ENCODE peak calls at places on chromosome 7, in nine cellular contexts. G, J, R, I, M, P, Y, N and E are unnamed samples.
A peak's percentile ranks its signal among the peaks of the same experiment; 100 is the strongest.

GRCh38 chr7:157540020-157540419 is 203.2 kb downstream of the DNAJB6 start:
- DNase-seq in I (no peak), N (no peak), P (no peak), R (no peak), Y (no peak), G (no peak), M (no peak), J (peak; percentile 51), E (no peak)

GRCh38 chr7:107879400-107880035 is 11.5 kb upstream of the DLD start:
- DNase-seq in Y (peak; percentile 73), I (peak; percentile 46), P (peak; percentile 45), R (no peak), G (no peak), N (peak; percentile 44), M (peak; percentile 65), J (no peak), E (peak; percentile 60)

GRCh38 chr7:25087855-25088254 is 37.2 kb downstream of the CYCS start:
- DNase-seq in J (no peak), N (peak; percentile 42), Y (no peak), P (peak; percentile 48), G (no peak), M (no peak), I (no peak), R (no peak), E (no peak)

GRCh38 chr7:618539-619355 is 99.1 kb upstream of the PDGFA start:
- DNase-seq in N (peak; percentile 37), Y (no peak), G (no peak), J (no peak), M (no peak), I (peak; percentile 90), P (no peak), R (no peak), E (no peak)

GRCh38 chr7:17774701-17775288 is 165.5 kb downstream of the SNX13 start:
- DNase-seq in M (no peak), Y (peak; percentile 25), G (no peak), J (no peak), N (no peak), P (no peak), I (no peak), R (no peak), E (no peak)

GRCh38 chr7:45645141-45645969 is 71.2 kb downstream of the ADCY1 start:
- DNase-seq in M (no peak), N (no peak), G (peak; percentile 0), P (no peak), R (no peak), Y (no peak), J (no peak), I (no peak), E (no peak)

GRCh38 chr7:157875230-157876179 is 538.7 kb downstream of the DNAJB6 start:
- DNase-seq in R (no peak), M (peak; percentile 78), G (peak; percentile 42), I (peak; percentile 65), Y (no peak), P (no peak), J (no peak), N (no peak), E (no peak)

GRCh38 chr7:27697861-27698430 is 35.3 kb upstream of the HIBADH start:
- DNase-seq in R (no peak), P (peak; percentile 51), G (no peak), N (peak; percentile 8), Y (peak; percentile 37), J (peak; percentile 65), I (no peak), M (no peak), E (no peak)

GRCh38 chr7:99257065-99257464 is 15.6 kb upstream of the MYH16 start:
- DNase-seq in G (no peak), J (no peak), M (no peak), R (no peak), Y (no peak), I (no peak), P (no peak), N (no peak), E (no peak)

GRCh38 chr7:20141666-20142065 is 75.5 kb downstream of the MACC1 start:
- DNase-seq in J (no peak), P (peak; percentile 28), I (no peak), Y (peak; percentile 38), G (no peak), N (peak; percentile 34), M (no peak), R (no peak), E (no peak)

GRCh38 chr7:158761945-158762344 is 57.3 kb upstream of the NCAPG2 start:
- DNase-seq in I (no peak), N (no peak), Y (no peak), M (no peak), G (no peak), R (no peak), J (no peak), P (no peak), E (no peak)

GRCh38 chr7:38021892-38022291 is 101.5 kb downstream of the EPDR1 start:
- DNase-seq in M (no peak), N (no peak), I (no peak), P (no peak), R (no peak), G (no peak), J (no peak), Y (no peak), E (no peak)

GRCh38 chr7:99792983-99793382 is 9.0 kb upstream of the CYP3A4 start:
- DNase-seq in I (no peak), G (no peak), P (no peak), M (no peak), Y (no peak), J (no peak), N (no peak), R (no peak), E (no peak)

GRCh38 chr7:125357681-125358440 is 428.2 kb upstream of the POT1 start:
- DNase-seq in G (no peak), N (no peak), P (no peak), R (no peak), M (no peak), Y (no peak), J (no peak), I (no peak), E (no peak)

DNA sequence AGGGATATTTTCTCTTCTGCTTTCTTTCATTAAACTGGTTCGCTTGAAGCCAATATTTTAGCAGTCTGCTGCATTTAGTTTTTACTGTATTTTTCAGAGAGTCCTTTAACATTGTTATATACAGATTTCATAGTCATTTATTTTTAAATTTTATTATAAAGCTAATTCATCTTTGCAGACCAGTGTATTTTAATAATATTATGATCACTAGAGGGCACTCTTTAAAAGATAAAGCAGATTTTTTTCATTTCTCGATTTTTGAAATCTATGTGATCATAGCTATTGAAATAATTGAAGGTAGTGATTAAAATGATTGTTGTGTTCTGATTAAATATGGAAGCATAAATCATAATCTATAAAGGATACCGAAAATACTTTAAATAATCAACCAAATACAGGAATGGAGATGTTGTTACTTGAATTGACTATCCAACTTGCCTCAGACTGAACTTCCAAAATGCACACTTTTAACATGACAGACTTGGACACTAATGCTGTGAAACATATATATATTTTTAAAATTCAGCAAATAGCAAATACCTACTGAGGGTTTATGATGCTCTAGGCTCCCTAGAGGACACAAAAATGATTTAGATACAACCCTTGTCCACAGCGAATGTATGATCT is 35.2 kb downstream of the ST7 start:
- DNase-seq in J (no peak), I (no peak), Y (no peak), N (no peak), R (no peak), P (no peak), G (no peak), M (no peak), E (no peak)
- TF ChIP-seq CTCF in J (peak; percentile 39), I (peak; percentile 38), Y (no peak), N (peak; percentile 16), R (peak; percentile 45), P (peak; percentile 20), G (peak; percentile 47), M (peak; percentile 40), E (peak; percentile 13)

DNA sequence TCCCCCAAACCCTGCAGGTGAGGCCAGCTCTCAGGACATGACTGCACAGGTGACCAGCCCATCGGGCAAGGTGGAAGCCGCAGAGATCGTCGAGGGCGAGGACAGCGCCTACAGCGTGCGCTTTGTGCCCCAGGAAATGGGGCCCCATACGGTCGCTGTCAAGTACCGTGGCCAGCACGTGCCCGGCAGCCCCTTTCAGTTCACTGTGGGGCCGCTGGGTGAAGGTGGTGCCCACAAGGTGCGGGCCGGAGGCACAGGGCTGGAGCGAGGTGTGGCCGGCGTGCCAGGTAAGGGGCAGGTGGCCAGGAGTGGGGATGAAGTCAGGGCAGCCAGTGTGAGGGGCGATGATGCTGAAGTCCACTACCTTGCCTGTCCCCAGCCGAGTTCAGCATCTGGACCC is 8.3 kb upstream of the ATP6V1F start:
- DNase-seq in J (no peak), N (no peak), Y (no peak), G (no peak), P (no peak), I (no peak), R (no peak), M (no peak), E (no peak)
- TF ChIP-seq CTCF in J (no peak), N (no peak), Y (no peak), G (no peak), P (no peak), I (no peak), R (no peak), M (no peak), E (no peak)

GRCh38 chr7:149422065-149422913 is 38.6 kb downstream of the ZNF777 start:
- DNase-seq in M (peak; percentile 94), R (no peak), J (no peak), G (peak; percentile 61), P (peak; percentile 95), N (peak; percentile 97), Y (peak; percentile 83), I (peak; percentile 55), E (no peak)
- TF ChIP-seq CTCF in M (peak; percentile 53), R (peak; percentile 24), J (peak; percentile 76), G (peak; percentile 64), P (peak; percentile 97), N (peak; percentile 99), Y (peak; percentile 53), I (peak; percentile 62), E (peak; percentile 50)

DNA sequence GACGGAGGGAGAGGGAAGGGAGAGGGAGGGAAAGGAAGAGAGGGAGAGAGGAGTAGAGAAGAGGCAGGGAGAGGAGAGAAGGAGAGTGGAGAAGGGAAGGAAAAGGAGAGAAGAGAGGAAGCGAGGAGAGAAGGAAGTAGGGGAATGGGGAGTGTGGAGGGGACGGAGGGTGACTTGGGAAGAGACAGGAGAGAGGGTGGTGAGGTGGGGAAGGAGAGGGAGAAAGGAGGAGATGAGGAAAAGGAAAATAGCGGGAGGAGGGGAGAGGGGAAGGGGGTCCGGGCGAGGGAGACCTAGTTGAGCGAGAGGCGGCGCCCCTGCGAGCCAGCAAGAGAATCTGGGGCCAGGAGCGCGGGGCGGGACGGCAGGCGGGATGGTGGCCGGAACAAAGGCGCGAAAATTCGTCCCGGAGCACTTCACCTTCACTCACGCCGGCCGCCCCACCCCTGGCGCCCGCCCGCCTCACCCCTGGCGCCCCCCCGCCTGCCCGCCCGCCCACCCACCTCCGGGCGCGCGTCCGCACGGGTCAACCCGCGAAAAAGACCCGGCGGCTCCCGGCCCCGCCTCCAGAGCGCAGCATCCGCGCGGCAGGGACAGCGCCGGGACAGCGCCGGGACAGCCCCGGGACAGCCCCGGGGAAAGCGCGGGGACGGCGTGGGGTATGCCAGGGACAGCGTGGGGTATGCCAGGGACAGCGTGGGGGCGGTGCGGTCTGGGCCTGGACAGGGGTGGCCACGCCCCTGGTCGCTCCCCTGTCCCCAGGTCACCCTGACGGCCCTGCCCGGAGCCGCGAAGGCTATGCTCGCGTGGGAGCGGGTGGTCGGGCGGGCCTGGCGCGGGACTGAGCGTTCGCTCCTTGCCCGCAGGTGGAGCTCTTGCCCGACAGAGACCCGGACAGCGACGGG is 4.2 kb downstream of the VSTM2A start:
- DNase-seq in I (no peak), P (no peak), J (no peak), Y (no peak), R (no peak), N (peak; percentile 49), G (peak; percentile 55), M (peak; percentile 89), E (no peak)
- TF ChIP-seq CTCF in I (no peak), P (no peak), J (no peak), Y (no peak), R (no peak), N (no peak), G (peak; percentile 69), M (peak; percentile 64), E (peak; percentile 15)